ENCODE peak calls at places on chromosome 1, in six cellular contexts. F is prostate gland, V is transverse colon, D is GM23338, O is HL-60, M is Panc1. Z is an unnamed sample.
A peak's percentile ranks its signal among the peaks of the same experiment; 100 is the strongest.

GRCh38 chr1:175771301-175771700 is 27.9 kb upstream of the TNR start:
- DNase-seq in D (no peak), V (no peak), O (no peak), F (no peak), M (no peak), Z (no peak)

GRCh38 chr1:185670187-185670627 is 64.0 kb upstream of the HMCN1 start:
- DNase-seq in M (no peak), V (peak; percentile 49), O (no peak), F (peak; percentile 37), D (peak; percentile 81), Z (peak; percentile 74)

GRCh38 chr1:151346082-151346768 is 827 bp downstream of the RFX5 start:
- DNase-seq in V (no peak), M (no peak), D (peak; percentile 3), O (no peak), F (no peak), Z (peak; percentile 14)

GRCh38 chr1:190320952-190321351 is 156.7 kb downstream of the BRINP3 start:
- DNase-seq in V (no peak), O (no peak), D (peak; percentile 57), F (no peak), M (no peak), Z (peak; percentile 29)

GRCh38 chr1:212949771-212950170 is 570 bp upstream of the VASH2 start:
- DNase-seq in M (no peak), D (no peak), O (no peak), V (no peak), F (no peak), Z (no peak)

GRCh38 chr1:192544983-192545393 is 30.6 kb upstream of the RGS1 start:
- DNase-seq in M (no peak), O (no peak), F (no peak), D (peak; percentile 14), V (no peak), Z (peak; percentile 85)

GRCh38 chr1:158117854-158118691 is 62.6 kb upstream of the CD1D start:
- DNase-seq in D (peak; percentile 93), M (no peak), O (no peak), V (peak; percentile 49), F (peak; percentile 16), Z (peak; percentile 52)

GRCh38 chr1:108107658-108108057 is 92.5 kb downstream of the SLC25A24 start:
- DNase-seq in M (no peak), O (no peak), V (no peak), D (no peak), F (no peak), Z (no peak)

GRCh38 chr1:56183151-56183550 is 396.2 kb downstream of the PLPP3 start:
- DNase-seq in D (no peak), F (no peak), M (no peak), O (no peak), V (no peak), Z (no peak)

GRCh38 chr1:226650236-226650841 is 88.7 kb downstream of the ITPKB start:
- DNase-seq in D (peak; percentile 70), M (no peak), V (no peak), F (no peak), O (no peak), Z (peak; percentile 89)

GRCh38 chr1:117627562-117628165 is 21.8 kb downstream of the TENT5C start:
- DNase-seq in O (no peak), V (no peak), D (no peak), F (no peak), M (no peak), Z (no peak)

GRCh38 chr1:31152181-31152768 is 86.8 kb upstream of the PUM1 start:
- DNase-seq in F (no peak), M (no peak), O (peak; percentile 3), V (no peak), D (no peak), Z (peak; percentile 14)

GRCh38 chr1:59266180-59266926 is 30.5 kb upstream of the FGGY start:
- DNase-seq in D (no peak), O (no peak), M (no peak), F (no peak), V (no peak), Z (no peak)

GRCh38 chr1:59261537-59261936 is 35.4 kb upstream of the FGGY start:
- DNase-seq in V (no peak), O (no peak), M (no peak), D (no peak), F (no peak), Z (no peak)

GRCh38 chr1:59263116-59263515 is 33.8 kb upstream of the FGGY start:
- DNase-seq in V (no peak), O (no peak), F (no peak), D (no peak), M (no peak), Z (no peak)

GRCh38 chr1:59265622-59266021 is 31.3 kb upstream of the FGGY start:
- DNase-seq in O (no peak), V (no peak), D (no peak), F (no peak), M (no peak), Z (no peak)

DNA sequence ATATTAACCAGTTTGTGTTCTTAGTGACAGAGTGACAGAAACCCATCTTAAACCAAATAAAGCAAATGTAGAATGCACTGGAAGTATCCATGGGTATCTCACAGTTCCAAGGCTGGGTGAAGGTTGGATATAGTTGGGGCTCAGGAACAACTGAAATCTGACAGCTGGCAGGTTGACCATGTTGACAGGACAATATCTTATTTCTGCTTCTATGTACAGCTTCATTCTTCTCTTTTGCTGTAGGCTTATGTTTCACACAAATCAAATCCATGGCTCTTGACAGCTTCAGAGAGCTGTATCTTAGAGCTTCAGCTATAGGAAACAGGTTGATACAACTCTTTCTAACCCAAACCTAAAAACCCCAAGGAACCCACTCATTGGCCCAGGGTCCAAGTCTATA is 34.3 kb upstream of the FGGY start:
- DNase-seq in O (no peak), F (no peak), M (no peak), V (no peak), D (no peak), Z (no peak)
- H3K27ac ChIP-seq in O (no peak overlapping the region), F (no peak overlapping the region), M (no peak overlapping the region), V (no peak overlapping the region), D (no peak overlapping the region), Z (no peak overlapping the region)

GRCh38 chr1:1577367-1578011 is 2.8 kb upstream of the SSU72 start:
- DNase-seq in D (no peak), M (no peak), O (no peak), V (peak; percentile 25), F (no peak), Z (no peak)

GRCh38 chr1:1578371-1578940 is 3.8 kb upstream of the SSU72 start:
- DNase-seq in O (no peak), M (no peak), D (no peak), V (no peak), F (no peak), Z (no peak)

GRCh38 chr1:1574721-1575537 is at the start of gene SSU72:
- DNase-seq in V (peak; percentile 94), F (peak; percentile 89), D (peak; percentile 95), O (peak; percentile 91), M (peak; percentile 50), Z (peak; percentile 88)

GRCh38 chr1:1569341-1569740 is 5.3 kb downstream of the SSU72 start:
- DNase-seq in O (no peak), M (no peak), V (no peak), D (no peak), F (no peak), Z (no peak)

DNA sequence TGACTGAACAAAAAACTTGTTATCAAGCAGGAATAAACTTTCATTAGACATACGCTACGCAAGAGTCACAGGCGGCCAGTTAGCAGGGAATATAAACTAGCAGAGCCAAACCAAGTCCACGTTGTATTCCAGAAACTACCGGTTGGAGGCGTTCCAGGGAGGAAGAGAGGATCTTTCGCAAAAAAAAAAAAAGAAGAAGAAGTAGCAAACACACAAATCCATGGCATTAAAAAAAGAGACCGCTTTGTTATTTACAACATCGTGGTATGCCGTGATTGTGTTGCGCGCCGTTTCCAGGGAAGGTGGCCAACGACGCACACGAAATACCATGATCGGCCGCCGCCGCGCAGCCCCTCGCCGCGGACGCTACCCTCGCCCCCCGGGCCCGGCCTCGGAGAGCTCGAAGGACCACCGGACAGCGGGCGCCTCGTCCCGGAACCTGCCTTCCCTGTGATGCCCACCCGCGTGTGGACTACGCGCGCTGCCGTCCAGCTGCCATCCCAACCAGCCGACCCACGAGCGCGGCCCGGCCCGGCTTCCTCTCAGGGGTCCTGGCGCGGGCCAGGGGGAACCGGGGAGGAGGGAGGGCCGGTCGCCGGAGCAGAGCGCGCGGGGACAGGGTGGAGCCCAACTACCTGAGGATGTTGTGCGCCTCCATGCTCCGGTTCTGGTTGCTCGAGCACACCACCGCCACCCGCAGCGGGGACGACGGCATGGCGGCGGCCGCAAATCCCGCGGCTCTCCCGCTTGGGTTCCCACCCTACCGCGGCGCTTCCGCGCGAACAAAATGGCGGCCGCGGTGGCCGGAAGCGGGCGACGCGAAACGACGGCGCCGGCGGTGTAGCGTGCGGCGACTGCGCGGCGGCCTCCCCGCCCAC is 581 bp downstream of the SSU72 start:
- DNase-seq in F (peak; percentile 42), O (no peak), D (peak; percentile 76), V (peak; percentile 65), M (no peak), Z (peak; percentile 68)
- TF ChIP-seq POLR2AphosphoS5 in F (no peak), O (peak; percentile 12), D (no peak), V (no peak), M (no peak), Z (no peak)

GRCh38 chr1:59709333-59709732 is 105.4 kb upstream of the HOOK1 start:
- DNase-seq in O (no peak), M (no peak), V (no peak), D (no peak), F (no peak), Z (no peak)

GRCh38 chr1:59703918-59704378 is 110.8 kb upstream of the HOOK1 start:
- DNase-seq in V (no peak), M (no peak), F (no peak), D (no peak), O (no peak), Z (no peak)

GRCh38 chr1:59705849-59706599 is 108.7 kb upstream of the HOOK1 start:
- DNase-seq in V (no peak), O (no peak), F (no peak), M (no peak), D (no peak), Z (peak; percentile 36)

GRCh38 chr1:59704721-59705120 is 110.0 kb upstream of the HOOK1 start:
- DNase-seq in F (no peak), M (no peak), V (no peak), O (no peak), D (no peak), Z (no peak)

DNA sequence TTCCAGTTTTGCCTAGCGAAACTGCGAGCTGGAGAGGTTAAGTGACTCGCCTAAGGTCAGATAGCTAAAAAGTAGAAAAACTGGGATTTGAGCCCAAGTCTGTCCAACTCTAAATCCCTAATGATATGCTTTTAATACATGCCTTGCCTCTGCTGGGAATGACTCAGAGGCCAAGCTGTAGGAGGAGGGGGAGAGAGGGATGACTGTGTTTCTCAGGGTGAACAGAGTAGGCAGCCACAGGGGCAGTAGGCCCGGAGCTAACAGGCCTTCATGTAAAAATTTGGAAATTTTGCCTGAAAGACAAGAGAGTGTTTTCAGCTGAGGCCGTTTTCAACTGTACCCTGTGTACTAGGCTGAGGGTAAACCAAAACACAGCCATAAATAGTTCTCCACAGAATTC is 107.5 kb upstream of the HOOK1 start:
- DNase-seq in F (no peak), D (no peak), M (no peak), V (peak; percentile 24), O (no peak), Z (peak; percentile 86)
- H3K27ac ChIP-seq in F (peak overlapping the region; percentile 22), D (no peak overlapping the region), M (no peak overlapping the region), V (peak overlapping the region; percentile 55), O (no peak overlapping the region), Z (no peak overlapping the region)

DNA sequence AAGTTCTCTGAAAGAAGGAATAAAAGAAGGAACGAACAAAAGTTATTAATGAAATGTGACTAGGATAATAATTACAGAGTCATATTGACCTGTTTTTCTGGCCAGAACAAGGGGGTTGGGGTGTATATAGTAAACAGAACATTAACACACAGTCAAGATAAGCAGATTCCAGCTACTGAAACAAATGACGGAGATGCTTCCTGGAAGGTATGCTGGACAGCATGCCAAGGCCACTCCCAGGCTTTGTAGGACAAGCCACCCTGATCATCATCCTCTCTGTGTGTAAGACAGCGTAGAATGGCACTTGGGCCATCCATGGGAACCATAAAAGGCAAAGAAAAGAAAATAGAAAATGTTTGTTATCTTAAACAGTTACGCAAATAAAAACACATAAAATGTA is 120.7 kb downstream of the TGFBR3 start:
- DNase-seq in F (no peak), V (no peak), M (no peak), D (no peak), O (no peak), Z (no peak)
- TF ChIP-seq POLR2AphosphoS5 in F (no peak), V (no peak), M (no peak), D (no peak), O (no peak), Z (no peak)